ENCODE peak calls at places on chromosomes 11 and 22, in six cellular contexts. F, O, B, Q, G and R are unnamed samples.

GRCh38 chr22:50189184-50189848 is 3.6 kb downstream of the TRABD start:
- DNase-seq in F (no peak), O (no peak), B (no peak), Q (no peak), G (no peak), R (no peak)

GRCh38 chr11:19200410-19201201 is 1.2 kb downstream of the CSRP3 start:
- DNase-seq in F (peak), O (peak), B (no peak), Q (no peak), G (peak), R (peak)

GRCh38 chr22:46421272-46421671 is 85.8 kb downstream of the TRMU start:
- DNase-seq in F (no peak), O (no peak), B (no peak), Q (no peak), G (no peak), R (no peak)

GRCh38 chr22:25365491-25366261 is 146.2 kb downstream of the CRYBB2 start:
- DNase-seq in F (no peak), O (peak), B (peak), Q (no peak), G (no peak), R (peak)

GRCh38 chr11:2830030-2830812 is 55.4 kb downstream of the CDKN1C start:
- DNase-seq in F (no peak), O (no peak), B (no peak), Q (no peak), G (no peak), R (no peak)

GRCh38 chr11:109071712-109072524 is 350.1 kb upstream of the C11orf87 start:
- DNase-seq in F (peak), O (peak), B (no peak), Q (no peak), G (peak), R (peak)

GRCh38 chr11:95134491-95134890 is 44.8 kb downstream of the ENDOD1 start:
- DNase-seq in F (peak), O (peak), B (no peak), Q (no peak), G (no peak), R (peak)

GRCh38 chr11:20477418-20478090 is 90.0 kb downstream of the PRMT3 start:
- DNase-seq in F (no peak), O (no peak), B (no peak), Q (no peak), G (no peak), R (no peak)

GRCh38 chr22:50567721-50568252 is 5.1 kb upstream of the SYCE3 start:
- DNase-seq in F (no peak), O (no peak), B (peak), Q (no peak), G (no peak), R (peak)

GRCh38 chr11:13962562-13963168 is at the start of gene SPON1:
- DNase-seq in F (no peak), O (no peak), B (peak), Q (peak), G (no peak), R (no peak)

GRCh38 chr11:107858217-107859070 is at the start of gene SLC35F2:
- DNase-seq in F (peak), O (peak), B (peak), Q (peak), G (no peak), R (peak)

GRCh38 chr11:95829580-95830259 is 39.4 kb downstream of the CEP57 start:
- DNase-seq in F (no peak), O (peak), B (no peak), Q (no peak), G (no peak), R (peak)

GRCh38 chr22:24030186-24030702 is 19.1 kb downstream of the CABIN1 start:
- DNase-seq in F (no peak), O (no peak), B (no peak), Q (peak), G (no peak), R (no peak)

GRCh38 chr11:110455718-110456117 is 26.0 kb downstream of the FDX1 start:
- DNase-seq in F (no peak), O (no peak), B (no peak), Q (no peak), G (no peak), R (no peak)

GRCh38 chr22:31090217-31091085 is 9.3 kb downstream of the SMTN start:
- DNase-seq in F (no peak), O (no peak), B (peak), Q (peak), G (no peak), R (peak)

GRCh38 chr11:91795139-91795887 is 429.3 kb upstream of the FAT3 start:
- DNase-seq in F (no peak), O (no peak), B (no peak), Q (no peak), G (no peak), R (no peak)

GRCh38 chr11:79227732-79228416 is 213.0 kb downstream of the TENM4 start:
- DNase-seq in F (no peak), O (no peak), B (no peak), Q (peak), G (no peak), R (no peak)

GRCh38 chr11:95853862-95854261 is 63.6 kb downstream of the CEP57 start:
- DNase-seq in F (no peak), O (no peak), B (no peak), Q (no peak), G (no peak), R (no peak)

GRCh38 chr11:94925422-94926270 is 47.7 kb downstream of the CWC15 start:
- DNase-seq in F (no peak), O (no peak), B (no peak), Q (no peak), G (no peak), R (peak)

GRCh38 chr11:77106321-77106720 is 3.7 kb downstream of the OMP start:
- DNase-seq in F (no peak), O (peak), B (no peak), Q (no peak), G (no peak), R (no peak)

GRCh38 chr22:37237371-37238268 is 6.4 kb downstream of the RAC2 start:
- DNase-seq in F (no peak), O (peak), B (peak), Q (peak), G (no peak), R (peak)

GRCh38 chr11:69477111-69477510 is 4.4 kb upstream of the LINC01488 start:
- DNase-seq in F (no peak), O (no peak), B (no peak), Q (no peak), G (no peak), R (no peak)

DNA sequence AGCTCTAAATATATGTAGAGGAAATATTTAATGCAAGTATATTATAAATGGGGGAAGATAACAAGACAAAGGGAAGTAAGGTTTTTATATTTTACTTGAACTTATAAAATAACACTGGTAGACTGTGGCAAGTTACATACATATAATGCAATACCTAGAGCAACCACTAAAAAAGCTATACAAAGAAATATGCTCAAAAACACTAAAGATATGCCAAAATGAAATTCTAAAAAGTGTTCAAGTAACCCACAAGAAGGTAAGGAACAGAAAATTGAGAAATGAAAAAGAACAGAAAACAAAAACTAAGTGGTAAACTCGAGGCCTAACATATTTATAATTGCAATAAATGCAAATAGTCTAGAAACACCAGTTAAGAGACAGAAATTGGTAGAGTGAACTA is 32.5 kb downstream of the BTG4 start:
- DNase-seq in F (no peak), O (no peak), B (no peak), Q (no peak), G (no peak), R (no peak)
- TF ChIP-seq CTCF in F (no peak), O (no peak), B (no peak), Q (peak), G (peak), R (no peak)

GRCh38 chr11:65636108-65636809 is 1.6 kb upstream of the SIPA1 start:
- DNase-seq in F (no peak), O (no peak), B (no peak), Q (no peak), G (no peak), R (no peak)

GRCh38 chr11:65636810-65637557 is 917 bp upstream of the SIPA1 start:
- DNase-seq in F (no peak), O (no peak), B (no peak), Q (no peak), G (no peak), R (no peak)

GRCh38 chr11:65634905-65635731 is 2.8 kb upstream of the SIPA1 start:
- DNase-seq in F (no peak), O (no peak), B (no peak), Q (no peak), G (no peak), R (no peak)

GRCh38 chr11:65639623-65640482 is 2.0 kb downstream of the SIPA1 start:
- DNase-seq in F (no peak), O (no peak), B (no peak), Q (no peak), G (no peak), R (peak)

GRCh38 chr11:65637794-65638317 is at the start of gene SIPA1:
- DNase-seq in F (peak), O (peak), B (peak), Q (peak), G (peak), R (peak)
- TF ChIP-seq CTCF in F (no peak), O (peak), B (no peak), Q (peak), G (peak), R (peak)

DNA sequence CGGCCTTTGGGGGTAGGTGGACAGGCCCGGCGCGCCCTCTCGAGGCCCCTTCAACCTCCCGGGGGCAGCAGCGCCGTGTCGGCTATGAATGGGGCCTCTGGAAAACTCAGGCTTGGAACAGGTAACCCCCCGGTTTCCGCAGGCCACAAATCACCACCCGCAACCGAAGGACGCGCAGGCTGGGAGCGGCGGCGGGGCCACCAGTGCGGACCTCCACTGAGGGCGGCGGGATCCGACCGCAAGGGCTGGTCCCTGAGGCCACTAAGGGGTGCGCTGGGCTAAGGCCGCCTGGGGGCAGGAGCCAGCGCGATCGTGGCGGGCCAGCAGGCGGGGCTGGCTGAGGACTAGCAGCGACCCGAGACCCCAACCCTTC is 695 bp upstream of the ATF4 start:
- DNase-seq in F (peak), O (peak), B (peak), Q (no peak), G (no peak), R (no peak)
- TF ChIP-seq CTCF in F (peak), O (no peak), B (no peak), Q (peak), G (peak), R (peak)

DNA sequence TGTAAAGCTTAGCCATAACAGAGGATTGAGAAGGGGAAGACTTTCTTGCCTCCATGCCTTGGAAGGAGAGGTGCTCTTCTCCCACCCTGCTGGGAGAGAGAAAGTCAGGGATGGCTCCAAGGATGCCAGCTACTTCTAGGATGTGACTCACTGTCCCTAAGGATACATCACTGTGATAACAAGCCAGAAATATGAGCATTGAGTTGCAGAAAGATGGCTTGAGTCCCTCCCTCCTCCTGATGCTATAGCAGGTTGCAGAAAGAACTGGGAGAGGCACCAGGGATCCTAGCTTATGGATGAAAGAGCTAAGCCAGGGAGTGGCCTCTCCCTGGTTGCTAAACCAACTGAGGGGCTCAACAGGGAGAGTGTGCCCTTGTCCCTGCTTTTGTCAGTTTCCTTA is 27.8 kb upstream of the FJX1 start:
- DNase-seq in F (no peak), O (peak), B (no peak), Q (no peak), G (no peak), R (no peak)
- TF ChIP-seq CTCF in F (no peak), O (no peak), B (no peak), Q (no peak), G (no peak), R (no peak)

GRCh38 chr11:12411395-12411794 is 34.0 kb downstream of the PARVA start:
- DNase-seq in F (no peak), O (no peak), B (no peak), Q (no peak), G (no peak), R (no peak)

GRCh38 chr11:12413141-12414055 is 36.0 kb downstream of the PARVA start:
- DNase-seq in F (no peak), O (no peak), B (no peak), Q (no peak), G (no peak), R (no peak)

GRCh38 chr11:12409621-12410005 is 32.2 kb downstream of the PARVA start:
- DNase-seq in F (no peak), O (peak), B (no peak), Q (no peak), G (no peak), R (no peak)

GRCh38 chr11:12410006-12410728 is 32.8 kb downstream of the PARVA start:
- DNase-seq in F (no peak), O (peak), B (peak), Q (peak), G (no peak), R (peak)

DNA sequence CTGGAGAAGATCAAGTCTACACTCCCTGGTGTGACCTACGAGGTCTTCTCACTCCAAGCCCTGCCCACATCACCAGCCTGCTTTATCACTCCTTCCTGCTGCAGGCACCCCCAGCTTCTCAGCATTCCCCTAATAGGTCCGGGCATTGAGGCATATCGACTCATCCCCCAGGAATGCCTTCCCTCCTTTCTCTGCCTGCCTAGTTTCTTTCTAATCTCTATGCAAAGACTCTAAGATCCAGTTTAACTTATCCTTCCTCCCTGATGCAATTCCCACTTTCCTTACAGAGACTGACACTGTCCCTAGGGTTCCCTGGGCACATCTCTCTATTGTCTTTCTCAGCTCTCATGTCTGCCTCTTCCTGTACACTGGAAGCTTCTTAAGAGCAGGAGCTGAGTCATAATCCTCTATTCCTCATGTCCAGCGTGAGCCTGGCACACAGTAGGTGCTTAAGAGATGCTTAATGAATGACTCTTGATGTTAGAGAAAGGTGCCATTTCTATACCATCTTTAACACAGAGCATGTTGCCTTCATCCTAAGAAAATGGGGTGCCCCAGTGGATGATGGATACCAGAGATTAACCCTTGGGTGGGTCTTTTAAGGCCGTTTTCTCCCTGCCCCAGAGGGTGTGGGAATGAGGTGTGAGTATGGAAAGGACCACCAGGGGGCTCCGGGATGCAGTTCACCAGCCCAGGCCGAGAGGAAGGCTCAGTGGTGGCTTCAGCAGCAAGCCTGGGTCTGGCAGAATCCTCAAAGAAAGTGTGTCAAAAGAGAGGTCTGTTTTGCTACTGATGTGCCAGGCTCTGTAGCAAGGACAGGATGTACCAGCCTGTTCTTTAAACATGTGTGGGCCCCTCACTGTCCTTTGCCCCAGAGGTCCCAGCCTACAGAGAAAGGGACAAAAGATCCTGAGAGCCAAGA is 34.7 kb downstream of the PARVA start:
- DNase-seq in F (peak), O (peak), B (peak), Q (peak), G (peak), R (peak)
- TF ChIP-seq CTCF in F (peak), O (peak), B (no peak), Q (peak), G (peak), R (peak)

GRCh38 chr11:44326615-44327475 is 16.9 kb upstream of the ALX4 start:
- DNase-seq in F (no peak), O (no peak), B (no peak), Q (no peak), G (no peak), R (peak)
- TF ChIP-seq CTCF in F (no peak), O (peak), B (no peak), Q (peak), G (peak), R (no peak)

GRCh38 chr11:57764972-57765371 is 3.4 kb downstream of the CTNND1 start:
- DNase-seq in F (no peak), O (no peak), B (no peak), Q (no peak), G (no peak), R (no peak)

GRCh38 chr11:57761301-57762234 is at the start of gene CTNND1:
- DNase-seq in F (peak), O (peak), B (peak), Q (peak), G (peak), R (peak)

GRCh38 chr11:57764527-57764926 is 2.9 kb downstream of the CTNND1 start:
- DNase-seq in F (no peak), O (no peak), B (no peak), Q (no peak), G (no peak), R (peak)

GRCh38 chr11:57762235-57762866 is 749 bp downstream of the CTNND1 start:
- DNase-seq in F (peak), O (no peak), B (no peak), Q (no peak), G (no peak), R (peak)

DNA sequence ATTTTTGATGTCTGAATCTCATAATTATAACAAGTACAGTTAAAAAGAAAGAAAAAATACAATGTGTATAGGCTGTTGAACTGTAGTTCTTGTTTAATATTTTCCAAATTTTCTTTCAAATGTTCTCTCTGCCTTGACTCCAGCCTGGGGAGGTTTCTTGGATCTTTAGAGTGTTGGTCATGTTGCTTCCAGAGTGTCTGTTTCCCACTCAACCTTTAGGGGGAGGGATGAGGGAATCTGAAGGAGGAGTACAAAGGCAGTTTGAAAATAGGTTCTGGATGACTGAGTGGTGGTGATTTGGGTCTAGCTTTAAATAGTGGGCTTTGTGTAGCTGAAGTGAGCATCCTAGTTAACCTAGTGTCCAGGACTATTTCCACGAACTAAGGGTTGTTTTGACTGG is 2.0 kb downstream of the CTNND1 start:
- DNase-seq in F (peak), O (peak), B (no peak), Q (no peak), G (no peak), R (peak)
- TF ChIP-seq CTCF in F (peak), O (peak), B (peak), Q (peak), G (peak), R (peak)

DNA sequence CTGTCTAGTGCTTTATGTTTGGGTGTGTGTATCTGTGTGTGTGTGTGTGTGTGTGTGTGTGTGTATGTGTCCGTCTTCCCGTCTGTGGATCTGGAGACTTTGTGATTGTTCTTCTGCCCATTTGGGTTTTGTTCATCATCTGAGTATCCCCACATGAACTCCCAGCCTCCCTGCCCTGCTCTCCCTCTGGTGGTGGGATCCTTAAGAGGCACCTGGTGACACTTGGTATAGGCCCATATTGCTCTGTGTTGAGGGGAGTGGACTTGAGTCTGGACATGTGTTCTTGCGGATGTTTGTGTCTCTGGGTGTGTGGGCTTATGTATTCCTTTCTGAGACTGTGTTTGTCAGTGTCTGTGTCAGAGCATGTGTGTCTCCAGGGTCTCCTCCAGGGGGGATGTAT is 15.3 kb downstream of the RCOR2 start:
- DNase-seq in F (no peak), O (no peak), B (no peak), Q (peak), G (no peak), R (no peak)
- TF ChIP-seq CTCF in F (no peak), O (peak), B (no peak), Q (peak), G (peak), R (peak)

GRCh38 chr22:47474895-47475294 is 712.4 kb downstream of the TBC1D22A start:
- DNase-seq in F (no peak), O (no peak), B (no peak), Q (no peak), G (no peak), R (no peak)
- TF ChIP-seq CTCF in F (no peak), O (no peak), B (no peak), Q (no peak), G (no peak), R (no peak)